ENCODE peak calls at places on chromosomes 6 and 20, in ten cellular contexts. I, F, T, A, W, X, O, Q, U and M are unnamed samples.

GRCh38 chr6:168207421-168208175 is 112.0 kb downstream of the DACT2 start:
- DNase-seq in I (no peak), X (no peak), W (no peak), A (no peak), F (no peak), Q (no peak), T (no peak), O (no peak), U (no peak), M (no peak)

GRCh38 chr6:95578106-95578410 is 723 bp downstream of the MANEA start:
- DNase-seq in Q (no peak), I (no peak), O (no peak), F (no peak), A (no peak), X (no peak), T (no peak), W (no peak), U (no peak), M (no peak)

GRCh38 chr6:125099211-125100017 is 54.2 kb upstream of the TPD52L1 start:
- DNase-seq in Q (peak), I (no peak), T (no peak), A (peak), F (peak), U (peak), O (peak), X (peak), W (peak), M (no peak)

GRCh38 chr20:4697189-4697873 is 24.4 kb upstream of the PRND start:
- DNase-seq in A (no peak), U (no peak), O (no peak), I (no peak), X (no peak), W (no peak), Q (no peak), F (no peak), T (no peak), M (no peak)

GRCh38 chr20:31594558-31595379 is 10.3 kb upstream of the ID1 start:
- DNase-seq in F (no peak), I (no peak), X (no peak), A (no peak), W (no peak), U (no peak), Q (no peak), O (peak), T (no peak), M (no peak)

GRCh38 chr20:36275441-36276189 is 30.5 kb upstream of the DLGAP4 start:
- DNase-seq in O (no peak), Q (no peak), F (no peak), A (no peak), X (no peak), I (no peak), U (no peak), W (no peak), T (no peak), M (no peak)

GRCh38 chr20:32749914-32750637 is 6.8 kb upstream of the COMMD7 start:
- DNase-seq in Q (no peak), U (no peak), F (no peak), A (no peak), W (no peak), X (no peak), O (no peak), I (no peak), T (no peak), M (no peak)

GRCh38 chr6:154510144-154510905 is at the start of gene CNKSR3:
- DNase-seq in O (peak), W (peak), A (peak), U (peak), Q (no peak), F (peak), X (peak), I (peak), T (no peak), M (peak)

GRCh38 chr20:19095762-19096161 is 116.7 kb upstream of the SLC24A3 start:
- DNase-seq in X (no peak), T (no peak), A (no peak), U (no peak), O (no peak), F (no peak), W (no peak), Q (no peak), I (no peak), M (no peak)

GRCh38 chr6:1869766-1870165 is 260.1 kb downstream of the FOXC1 start:
- DNase-seq in O (no peak), A (no peak), F (no peak), X (no peak), W (no peak), I (no peak), U (no peak), Q (no peak), T (no peak), M (no peak)

GRCh38 chr6:163457637-163458561 is 43.4 kb downstream of the QKI start:
- DNase-seq in Q (no peak), W (no peak), U (no peak), T (no peak), O (peak), A (peak), F (peak), I (no peak), X (no peak), M (no peak)

GRCh38 chr6:106820412-106820852 is 154.1 kb downstream of the CD24 start:
- DNase-seq in T (no peak), F (no peak), O (peak), X (peak), I (no peak), A (no peak), W (no peak), U (no peak), Q (no peak), M (no peak)

GRCh38 chr6:33947916-33948594 is 144.3 kb upstream of the MLN start:
- DNase-seq in T (no peak), I (no peak), U (no peak), F (no peak), A (no peak), W (no peak), O (no peak), Q (no peak), X (no peak), M (no peak)

GRCh38 chr6:77015350-77015749 is 447.9 kb downstream of the HTR1B start:
- DNase-seq in F (peak), T (no peak), A (no peak), I (no peak), X (no peak), Q (no peak), O (no peak), W (no peak), U (no peak), M (no peak)

GRCh38 chr6:72414648-72415047 is 207.2 kb upstream of the KCNQ5 start:
- DNase-seq in A (no peak), O (no peak), I (no peak), U (no peak), W (no peak), T (no peak), X (no peak), Q (no peak), F (no peak), M (no peak)

GRCh38 chr6:106142876-106143431 is 56.8 kb downstream of the PRDM1 start:
- DNase-seq in F (no peak), O (no peak), U (no peak), W (no peak), A (no peak), Q (no peak), I (no peak), T (no peak), X (no peak), M (no peak)

GRCh38 chr6:136510299-136510698 is 39.9 kb downstream of the MAP7 start:
- DNase-seq in F (no peak), O (no peak), Q (no peak), U (no peak), A (no peak), W (no peak), T (no peak), I (no peak), X (no peak), M (no peak)

GRCh38 chr6:13715444-13715883 is 3.8 kb upstream of the RANBP9 start:
- DNase-seq in Q (no peak), F (no peak), X (peak), I (no peak), A (no peak), U (no peak), O (no peak), T (no peak), W (no peak), M (no peak)

GRCh38 chr20:4170621-4171537 is 155.5 kb upstream of the RNF24 start:
- DNase-seq in A (no peak), X (no peak), U (peak), W (no peak), O (no peak), F (peak), T (no peak), I (no peak), Q (no peak), M (no peak)

GRCh38 chr6:159999240-159999671 is 30.4 kb downstream of the IGF2R start:
- DNase-seq in U (no peak), F (no peak), T (no peak), Q (no peak), I (no peak), W (no peak), A (no peak), O (no peak), X (peak), M (no peak)

GRCh38 chr6:1617466-1618304 is 8.0 kb downstream of the FOXC1 start:
- DNase-seq in O (no peak), X (no peak), I (no peak), U (no peak), Q (no peak), F (no peak), T (no peak), A (no peak), W (no peak), M (no peak)

GRCh38 chr6:33622456-33623431 is 1.6 kb downstream of the ITPR3 start:
- DNase-seq in F (no peak), W (no peak), A (peak), X (no peak), I (no peak), T (no peak), O (peak), U (no peak), Q (no peak), M (no peak)

GRCh38 chr6:159602370-159603185 is 90.5 kb downstream of the SOD2 start:
- DNase-seq in T (no peak), I (no peak), F (peak), X (no peak), Q (no peak), W (no peak), U (no peak), A (no peak), O (no peak), M (no peak)